ENCODE peak calls at places on chromosomes 11 and 22, in nine cellular contexts. F, T, H, S, J, M, P, N and L are unnamed samples.

GRCh38 chr11:16874275-16874975 is 136.0 kb downstream of the C11orf58 start:
- DNase-seq in F (no peak), T (no peak), H (no peak), S (no peak), J (no peak), M (no peak), P (no peak), N (no peak), L (no peak)

GRCh38 chr11:34366522-34366921 is 8.7 kb upstream of the ABTB2 start:
- DNase-seq in F (no peak), T (peak), H (no peak), S (no peak), J (peak), M (no peak), P (no peak), N (no peak), L (peak)

GRCh38 chr11:133801356-133801755 is 44.0 kb downstream of the SPATA19 start:
- DNase-seq in F (no peak), T (no peak), H (no peak), S (no peak), J (no peak), M (no peak), P (no peak), N (no peak), L (no peak)

GRCh38 chr11:17638311-17638710 is 81.1 kb upstream of the MYOD1 start:
- DNase-seq in F (no peak), T (no peak), H (no peak), S (no peak), J (no peak), M (no peak), P (no peak), N (no peak), L (peak)

GRCh38 chr11:69909561-69910518 is 90.6 kb upstream of the FGF3 start:
- DNase-seq in F (no peak), T (no peak), H (peak), S (no peak), J (no peak), M (peak), P (no peak), N (no peak), L (peak)

GRCh38 chr11:129709801-129710398 is 105.7 kb upstream of the TMEM45B start:
- DNase-seq in F (no peak), T (no peak), H (no peak), S (no peak), J (no peak), M (no peak), P (no peak), N (no peak), L (no peak)

GRCh38 chr11:8544807-8545206 is 49.2 kb downstream of the STK33 start:
- DNase-seq in F (no peak), T (no peak), H (no peak), S (no peak), J (no peak), M (no peak), P (no peak), N (no peak), L (no peak)

GRCh38 chr11:4804280-4804679 is at the start of gene OR52R1:
- DNase-seq in F (no peak), T (no peak), H (no peak), S (no peak), J (no peak), M (no peak), P (no peak), N (no peak), L (no peak)

GRCh38 chr11:120065876-120066275 is 72.0 kb downstream of the TRIM29 start:
- DNase-seq in F (no peak), T (no peak), H (no peak), S (no peak), J (no peak), M (no peak), P (no peak), N (no peak), L (no peak)

GRCh38 chr11:11731311-11732083 is 109.7 kb upstream of the GALNT18 start:
- DNase-seq in F (peak), T (peak), H (no peak), S (peak), J (peak), M (no peak), P (peak), N (peak), L (no peak)

GRCh38 chr22:50703726-50704509 is 31.3 kb downstream of the SHANK3 start:
- DNase-seq in F (no peak), T (no peak), H (no peak), S (no peak), J (no peak), M (no peak), P (no peak), N (no peak), L (no peak)

GRCh38 chr22:31160328-31160978 is 471 bp downstream of the RNF185 start:
- DNase-seq in F (no peak), T (no peak), H (peak), S (no peak), J (no peak), M (peak), P (peak), N (peak), L (peak)

GRCh38 chr11:65435981-65436411 is 13.4 kb downstream of the NEAT1 start:
- DNase-seq in F (no peak), T (no peak), H (no peak), S (no peak), J (no peak), M (peak), P (no peak), N (no peak), L (peak)

GRCh38 chr11:8956860-8957259 is 7.4 kb downstream of the TMEM9B start:
- DNase-seq in F (no peak), T (no peak), H (no peak), S (no peak), J (peak), M (no peak), P (no peak), N (no peak), L (no peak)

GRCh38 chr11:94400839-94401772 is at the start of gene GPR83:
- DNase-seq in F (no peak), T (no peak), H (peak), S (no peak), J (no peak), M (no peak), P (peak), N (peak), L (no peak)

GRCh38 chr11:19573666-19574065 is 139.0 kb upstream of the NAV2 start:
- DNase-seq in F (no peak), T (no peak), H (no peak), S (no peak), J (no peak), M (no peak), P (no peak), N (no peak), L (no peak)

GRCh38 chr11:1937616-1938342 is 9.4 kb upstream of the MRPL23 start:
- DNase-seq in F (no peak), T (no peak), H (peak), S (no peak), J (no peak), M (no peak), P (no peak), N (no peak), L (no peak)

GRCh38 chr11:119422505-119423416 is at the start of gene THY1:
- DNase-seq in F (no peak), T (no peak), H (peak), S (no peak), J (no peak), M (peak), P (peak), N (peak), L (no peak)

GRCh38 chr22:27438271-27438980 is 363.1 kb downstream of the MN1 start:
- DNase-seq in F (no peak), T (no peak), H (no peak), S (no peak), J (no peak), M (no peak), P (peak), N (peak), L (no peak)

GRCh38 chr11:2131371-2132228 is 7.6 kb downstream of the IGF2 start:
- DNase-seq in F (no peak), T (no peak), H (no peak), S (no peak), J (no peak), M (no peak), P (no peak), N (no peak), L (no peak)

GRCh38 chr11:19259487-19260345 is 19.0 kb upstream of the E2F8 start:
- DNase-seq in F (peak), T (peak), H (peak), S (no peak), J (peak), M (peak), P (peak), N (peak), L (peak)

GRCh38 chr11:35615911-35616900 is 2.1 kb upstream of the FJX1 start:
- DNase-seq in F (no peak), T (no peak), H (no peak), S (peak), J (no peak), M (peak), P (peak), N (peak), L (peak)

GRCh38 chr22:19852177-19852781 is 2.4 kb downstream of the GNB1L start:
- DNase-seq in F (no peak), T (no peak), H (no peak), S (no peak), J (no peak), M (no peak), P (no peak), N (no peak), L (no peak)

GRCh38 chr22:38751422-38752346 is 4.1 kb downstream of the SUN2 start:
- DNase-seq in F (no peak), T (no peak), H (no peak), S (no peak), J (no peak), M (peak), P (no peak), N (no peak), L (no peak)

GRCh38 chr11:9566561-9567063 is 6.9 kb upstream of the WEE1 start:
- DNase-seq in F (no peak), T (no peak), H (no peak), S (no peak), J (peak), M (no peak), P (no peak), N (peak), L (no peak)

GRCh38 chr22:50673231-50674126 is 856 bp downstream of the SHANK3 start:
- DNase-seq in F (no peak), T (no peak), H (peak), S (no peak), J (no peak), M (no peak), P (peak), N (no peak), L (peak)